ENCODE peak calls at places on chromosomes 11 and 22, in nine cellular contexts. N is fibroblast of mammary gland; E is activated CD8-positive, alpha-beta memory T cell treated with anti-CD3 and anti-CD28 coated beads, Interleukin-2, amount 50 U/mL, for 48 hours; X is stimulated activated naive CD4-positive, alpha-beta T cell; A is NCI-H1694 treated with DMSO at 0.1 percent for 48 hours; C is activated CD4-positive, CD25-positive, alpha-beta regulatory T cell treated with anti-CD3 and anti-CD28 coated beads, Interleukin-2, amount 50 U/mL, for 16 hours; P is GM13976; L is GOT3; T is occipital lobe. V is an unnamed sample.
A peak's percentile ranks its signal among the peaks of the same experiment; 100 is the strongest.

GRCh38 chr11:122285021-122285420 is 169.0 kb upstream of the BLID start:
- DNase-seq in L (no peak), C (no peak), N (no peak), X (no peak), P (no peak), T (no peak), E (no peak), A (no peak), V (no peak)

GRCh38 chr22:42376721-42377177 is 55.5 kb downstream of the NFAM1 start:
- DNase-seq in X (no peak), L (no peak), C (no peak), A (peak; percentile 50), P (no peak), N (peak; percentile 95), T (no peak), E (no peak), V (peak; percentile 75)

GRCh38 chr11:56841210-56841810 is 92.8 kb upstream of the OR9G4 start:
- DNase-seq in N (peak; percentile 67), A (peak; percentile 13), X (no peak), L (peak; percentile 8), P (peak; percentile 30), C (no peak), T (peak; percentile 1), E (no peak), V (peak; percentile 78)

GRCh38 chr11:35059040-35059439 is 79.9 kb upstream of the CD44 start:
- DNase-seq in A (no peak), X (peak; percentile 10), P (no peak), L (no peak), N (no peak), T (no peak), E (no peak), C (no peak), V (no peak)

GRCh38 chr22:24330636-24331035 is 60.0 kb downstream of the SPECC1L start:
- DNase-seq in C (no peak), T (no peak), P (no peak), A (no peak), L (no peak), E (no peak), N (peak; percentile 32), X (no peak), V (peak; percentile 17)

GRCh38 chr11:85661972-85662664 is 2.8 kb downstream of the CREBZF start:
- DNase-seq in P (no peak), L (no peak), T (no peak), E (no peak), N (peak; percentile 61), A (no peak), C (no peak), X (no peak), V (peak; percentile 60)

GRCh38 chr22:19791894-19792293 is 31.3 kb downstream of the TBX1 start:
- DNase-seq in E (no peak), N (no peak), L (no peak), X (no peak), C (no peak), P (no peak), T (no peak), A (no peak), V (no peak)

GRCh38 chr22:45731798-45732495 is 60.3 kb downstream of the ATXN10 start:
- DNase-seq in C (no peak), E (no peak), N (peak; percentile 55), X (no peak), A (no peak), L (no peak), P (no peak), T (no peak), V (peak; percentile 67)

GRCh38 chr22:23888615-23889401 is 5.4 kb upstream of the MIF start:
- DNase-seq in T (no peak), C (no peak), L (no peak), E (no peak), N (peak; percentile 52), P (no peak), A (no peak), X (no peak), V (peak; percentile 53)

GRCh38 chr11:126861796-126862195 is 138.8 kb downstream of the KIRREL3 start:
- DNase-seq in C (no peak), T (no peak), P (no peak), X (no peak), N (no peak), L (no peak), E (no peak), A (no peak), V (no peak)

GRCh38 chr11:101848262-101848661 is 66.5 kb upstream of the CEP126 start:
- DNase-seq in A (no peak), P (no peak), L (no peak), T (no peak), N (peak; percentile 46), E (no peak), C (no peak), X (no peak), V (peak; percentile 55)

GRCh38 chr11:63686912-63687311 is 5.6 kb downstream of the RTN3 start:
- DNase-seq in T (no peak), X (no peak), L (no peak), N (no peak), E (no peak), C (no peak), A (no peak), P (no peak), V (peak; percentile 36)

GRCh38 chr11:75107187-75107586 is 10.5 kb upstream of the OR2AT4 start:
- DNase-seq in C (no peak), A (no peak), E (no peak), N (peak; percentile 39), P (no peak), X (no peak), T (no peak), L (no peak), V (peak; percentile 43)

GRCh38 chr11:125081098-125081798 is 18.1 kb downstream of the SLC37A2 start:
- DNase-seq in E (no peak), N (no peak), C (no peak), L (no peak), P (peak; percentile 21), X (no peak), T (no peak), A (no peak), V (no peak)

GRCh38 chr11:43135966-43136534 is 175.7 kb upstream of the API5 start:
- DNase-seq in L (no peak), N (no peak), E (no peak), X (no peak), A (no peak), T (no peak), C (no peak), P (no peak), V (no peak)

GRCh38 chr11:27718346-27718852 is 18.1 kb upstream of the BDNF start:
- DNase-seq in P (no peak), X (no peak), E (no peak), T (peak; percentile 73), A (peak; percentile 21), N (peak; percentile 61), C (no peak), L (peak; percentile 48), V (peak; percentile 92)

GRCh38 chr11:61735391-61735790 is 17.0 kb upstream of the MYRF start:
- DNase-seq in A (no peak), C (no peak), T (no peak), E (no peak), N (no peak), P (no peak), X (no peak), L (no peak), V (no peak)

GRCh38 chr22:48334971-48335370 is 1492.7 kb downstream of the BRD1 start:
- DNase-seq in X (no peak), A (no peak), P (no peak), L (no peak), N (no peak), E (no peak), C (no peak), T (no peak), V (no peak)

GRCh38 chr11:19200410-19201201 is 1.2 kb downstream of the CSRP3 start:
- DNase-seq in C (no peak), L (no peak), N (peak; percentile 73), A (no peak), T (no peak), E (no peak), X (no peak), P (no peak), V (peak; percentile 77)